ENCODE peak calls at places on chromosomes 5 and 9, in eight cellular contexts. One of them, this sample, is unnamed.

GRCh38 chr9:108811944-108812343 is 43.8 kb downstream of the ACTL7B start:
- DNase-seq in body of pancreas: no peak
- DNase-seq in H54: no peak
- DNase-seq in suprapubic skin: no peak
- DNase-seq in A549: no peak
- DNase-seq in uterus: no peak
- DNase-seq in HepG2: no peak
- DNase-seq in K562: no peak
- DNase-seq in this sample: no peak

GRCh38 chr5:103582364-103582763 is 19.8 kb upstream of the NUDT12 start:
- DNase-seq in body of pancreas: peak; percentile 47
- DNase-seq in H54: no peak
- DNase-seq in suprapubic skin: no peak
- DNase-seq in A549: no peak
- DNase-seq in uterus: no peak
- DNase-seq in HepG2: peak; percentile 35
- DNase-seq in K562: peak; percentile 18
- DNase-seq in this sample: peak; percentile 50

GRCh38 chr9:15182003-15182695 is 124.9 kb downstream of the TTC39B start:
- DNase-seq in body of pancreas: no peak
- DNase-seq in H54: no peak
- DNase-seq in suprapubic skin: no peak
- DNase-seq in A549: no peak
- DNase-seq in uterus: no peak
- DNase-seq in HepG2: no peak
- DNase-seq in K562: no peak
- DNase-seq in this sample: no peak

GRCh38 chr5:40879163-40879942 is 29.9 kb upstream of the C7 start:
- DNase-seq in body of pancreas: no peak
- DNase-seq in H54: peak; percentile 17
- DNase-seq in suprapubic skin: no peak
- DNase-seq in A549: peak; percentile 26
- DNase-seq in uterus: no peak
- DNase-seq in HepG2: peak; percentile 10
- DNase-seq in K562: peak; percentile 52
- DNase-seq in this sample: peak; percentile 45

GRCh38 chr9:82681809-82682208 is 381.1 kb downstream of the RASEF start:
- DNase-seq in body of pancreas: no peak
- DNase-seq in H54: no peak
- DNase-seq in suprapubic skin: no peak
- DNase-seq in A549: no peak
- DNase-seq in uterus: no peak
- DNase-seq in HepG2: no peak
- DNase-seq in K562: no peak
- DNase-seq in this sample: no peak

GRCh38 chr5:12399868-12400267 is 495.6 kb upstream of the CTNND2 start:
- DNase-seq in body of pancreas: no peak
- DNase-seq in H54: no peak
- DNase-seq in suprapubic skin: no peak
- DNase-seq in A549: no peak
- DNase-seq in uterus: no peak
- DNase-seq in HepG2: no peak
- DNase-seq in K562: no peak
- DNase-seq in this sample: no peak

GRCh38 chr9:33116855-33117254 is 40.4 kb upstream of the SMU1 start:
- DNase-seq in body of pancreas: no peak
- DNase-seq in H54: no peak
- DNase-seq in suprapubic skin: peak; percentile 41
- DNase-seq in A549: no peak
- DNase-seq in uterus: no peak
- DNase-seq in HepG2: no peak
- DNase-seq in K562: no peak
- DNase-seq in this sample: no peak

GRCh38 chr9:36222449-36222848 is 31.7 kb downstream of the CLTA start:
- DNase-seq in body of pancreas: no peak
- DNase-seq in H54: no peak
- DNase-seq in suprapubic skin: no peak
- DNase-seq in A549: no peak
- DNase-seq in uterus: no peak
- DNase-seq in HepG2: no peak
- DNase-seq in K562: no peak
- DNase-seq in this sample: peak; percentile 45

GRCh38 chr9:101399641-101399965 is 952 bp downstream of the ZNF189 start:
- DNase-seq in body of pancreas: no peak
- DNase-seq in H54: no peak
- DNase-seq in suprapubic skin: no peak
- DNase-seq in A549: no peak
- DNase-seq in uterus: no peak
- DNase-seq in HepG2: no peak
- DNase-seq in K562: no peak
- DNase-seq in this sample: no peak

GRCh38 chr9:101400120-101400519 is 1.5 kb downstream of the ZNF189 start:
- DNase-seq in body of pancreas: peak; percentile 41
- DNase-seq in H54: no peak
- DNase-seq in suprapubic skin: no peak
- DNase-seq in A549: no peak
- DNase-seq in uterus: no peak
- DNase-seq in HepG2: no peak
- DNase-seq in K562: peak; percentile 11
- DNase-seq in this sample: no peak

GRCh38 chr9:101397746-101398334 is 578 bp downstream of the MRPL50 start:
- DNase-seq in body of pancreas: no peak
- DNase-seq in H54: no peak
- DNase-seq in suprapubic skin: no peak
- DNase-seq in A549: no peak
- DNase-seq in uterus: no peak
- DNase-seq in HepG2: peak; percentile 32
- DNase-seq in K562: no peak
- DNase-seq in this sample: no peak

GRCh38 chr9:101398930-101399640 is 434 bp downstream of the ZNF189 start:
- DNase-seq in body of pancreas: peak; percentile 28
- DNase-seq in H54: no peak
- DNase-seq in suprapubic skin: peak; percentile 84
- DNase-seq in A549: no peak
- DNase-seq in uterus: peak; percentile 28
- DNase-seq in HepG2: no peak
- DNase-seq in K562: peak; percentile 43
- DNase-seq in this sample: no peak

GRCh38 chr9:101398335-101398929 is at the start of the genes MRPL50 and ZNF189:
- DNase-seq in body of pancreas: peak; percentile 99
- DNase-seq in H54: peak; percentile 96
- DNase-seq in suprapubic skin: peak; percentile 98
- DNase-seq in A549: peak; percentile 96
- DNase-seq in uterus: peak; percentile 99
- DNase-seq in HepG2: peak; percentile 100
- DNase-seq in K562: peak; percentile 94
- DNase-seq in this sample: peak; percentile 99
- TF ChIP-seq POLR2A in body of pancreas: peak; percentile 96
- TF ChIP-seq POLR2A in H54: peak; percentile 81
- TF ChIP-seq POLR2A in suprapubic skin: no peak
- TF ChIP-seq POLR2A in A549: peak; percentile 74
- TF ChIP-seq POLR2A in uterus: peak; percentile 72
- TF ChIP-seq POLR2A in HepG2: peak; percentile 98
- TF ChIP-seq POLR2A in K562: peak; percentile 98
- TF ChIP-seq POLR2A in this sample: peak; percentile 95

GRCh38 chr9:137277329-137278041 is at the start of gene TOR4A:
- DNase-seq in body of pancreas: peak; percentile 77
- DNase-seq in H54: peak; percentile 96
- DNase-seq in suprapubic skin: peak; percentile 93
- DNase-seq in A549: peak; percentile 89
- DNase-seq in uterus: peak; percentile 83
- DNase-seq in HepG2: peak; percentile 94
- DNase-seq in K562: peak; percentile 94
- DNase-seq in this sample: peak; percentile 86
- TF ChIP-seq POLR2A in body of pancreas: peak; percentile 71
- TF ChIP-seq POLR2A in H54: peak; percentile 7
- TF ChIP-seq POLR2A in suprapubic skin: no peak
- TF ChIP-seq POLR2A in A549: peak; percentile 56
- TF ChIP-seq POLR2A in uterus: peak; percentile 37
- TF ChIP-seq POLR2A in HepG2: peak; percentile 85
- TF ChIP-seq POLR2A in K562: peak; percentile 85
- TF ChIP-seq POLR2A in this sample: peak; percentile 65

GRCh38 chr9:128120741-128121465 is 6.6 kb downstream of the PTGES2 start:
- DNase-seq in body of pancreas: no peak
- DNase-seq in H54: no peak
- DNase-seq in suprapubic skin: no peak
- DNase-seq in A549: no peak
- DNase-seq in uterus: no peak
- DNase-seq in HepG2: no peak
- DNase-seq in K562: no peak
- DNase-seq in this sample: no peak
- TF ChIP-seq POLR2A in body of pancreas: no peak
- TF ChIP-seq POLR2A in H54: no peak
- TF ChIP-seq POLR2A in suprapubic skin: no peak
- TF ChIP-seq POLR2A in A549: no peak
- TF ChIP-seq POLR2A in uterus: no peak
- TF ChIP-seq POLR2A in HepG2: no peak
- TF ChIP-seq POLR2A in K562: peak; percentile 13
- TF ChIP-seq POLR2A in this sample: no peak

DNA sequence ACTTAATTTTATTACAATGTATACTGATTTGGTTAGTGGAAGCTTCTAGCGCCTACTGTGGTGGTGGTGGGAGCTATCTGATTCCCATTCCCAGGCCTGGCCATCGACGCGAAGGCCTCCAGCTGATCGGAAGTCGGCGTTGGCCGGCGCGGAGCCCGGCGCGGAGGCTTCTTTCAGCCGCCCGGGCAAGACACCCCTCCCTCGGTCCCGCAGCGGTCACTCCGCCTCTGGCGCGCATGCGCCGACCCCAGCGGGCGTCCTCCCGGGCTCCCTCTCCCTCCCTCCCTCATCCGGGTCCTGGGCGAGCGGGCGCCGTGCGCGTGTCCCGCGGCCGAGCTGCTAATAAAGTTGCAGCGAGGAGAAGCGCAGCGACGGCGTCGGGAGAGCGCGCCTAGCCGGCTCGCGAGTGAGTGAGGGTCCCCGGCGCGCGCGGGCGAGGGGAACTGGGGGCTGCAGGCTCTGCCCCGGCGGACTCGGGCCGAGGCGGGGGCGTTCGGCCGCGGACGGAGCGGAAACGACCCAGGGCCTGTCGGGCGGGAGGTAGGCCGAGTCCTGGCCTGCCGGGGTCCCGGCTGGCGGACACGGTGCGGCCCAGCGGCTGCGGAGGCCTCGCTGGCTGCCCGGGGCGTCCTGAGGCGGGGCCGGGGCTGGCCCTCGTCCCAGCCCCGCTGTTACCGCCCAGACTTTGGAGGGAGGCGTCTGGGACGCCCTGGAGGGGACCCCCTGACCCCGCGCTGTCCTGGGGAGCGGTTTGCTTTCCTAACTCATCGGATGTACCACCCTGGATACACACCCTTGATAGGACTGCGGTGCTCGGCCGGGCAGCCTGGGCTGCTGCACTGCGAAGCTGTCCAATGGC is at the start of gene SMAD5:
- DNase-seq in body of pancreas: peak; percentile 96
- DNase-seq in H54: peak; percentile 97
- DNase-seq in suprapubic skin: peak; percentile 97
- DNase-seq in A549: peak; percentile 96
- DNase-seq in uterus: peak; percentile 95
- DNase-seq in HepG2: peak; percentile 88
- DNase-seq in K562: peak; percentile 99
- DNase-seq in this sample: peak; percentile 95
- TF ChIP-seq POLR2A in body of pancreas: peak; percentile 86
- TF ChIP-seq POLR2A in H54: peak; percentile 85
- TF ChIP-seq POLR2A in suprapubic skin: no peak
- TF ChIP-seq POLR2A in A549: peak; percentile 71
- TF ChIP-seq POLR2A in uterus: peak; percentile 95
- TF ChIP-seq POLR2A in HepG2: peak; percentile 71
- TF ChIP-seq POLR2A in K562: peak; percentile 79
- TF ChIP-seq POLR2A in this sample: no peak

DNA sequence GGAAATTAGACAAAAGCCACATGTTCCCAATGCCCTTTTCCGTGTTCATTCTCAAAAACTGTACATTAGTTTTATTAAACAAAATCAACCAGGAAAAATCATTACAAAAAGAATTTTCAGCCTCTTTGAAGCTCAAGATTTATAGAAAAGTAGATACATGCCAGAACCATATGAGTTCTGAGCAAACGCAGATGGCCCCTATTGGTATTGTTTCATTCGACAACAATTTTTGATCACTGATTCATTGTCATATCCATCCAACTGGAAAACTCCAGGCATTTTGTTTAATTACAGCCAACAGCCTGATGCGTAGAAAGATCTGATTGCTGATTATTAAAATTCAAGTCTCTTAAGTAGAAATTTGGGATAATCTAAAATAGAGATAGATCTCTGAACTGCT is 148.4 kb upstream of the GRAMD2B start:
- DNase-seq in body of pancreas: no peak
- DNase-seq in H54: no peak
- DNase-seq in suprapubic skin: no peak
- DNase-seq in A549: no peak
- DNase-seq in uterus: no peak
- DNase-seq in HepG2: no peak
- DNase-seq in K562: no peak
- DNase-seq in this sample: no peak
- TF ChIP-seq POLR2A in body of pancreas: no peak
- TF ChIP-seq POLR2A in H54: no peak
- TF ChIP-seq POLR2A in suprapubic skin: no peak
- TF ChIP-seq POLR2A in A549: no peak
- TF ChIP-seq POLR2A in uterus: no peak
- TF ChIP-seq POLR2A in HepG2: no peak
- TF ChIP-seq POLR2A in K562: no peak
- TF ChIP-seq POLR2A in this sample: no peak

This sample was measured in IMR-90.